ENCODE peak calls at places on chromosomes 3 and 15, in six cellular contexts. W is colonic mucosa, K is SK-N-MC, Q is NT2/D1, U is neural progenitor cell, I is MM.1S. O is an unnamed sample.

GRCh38 chr3:177468331-177468730 is 271.0 kb upstream of the TBL1XR1 start:
- DNase-seq in W (no peak), K (no peak), Q (no peak), U (no peak), I (no peak), O (no peak)

GRCh38 chr3:24683511-24684384 is 189.1 kb upstream of the THRB start:
- DNase-seq in W (peak), K (peak), Q (no peak), U (peak), I (no peak), O (no peak)

GRCh38 chr3:142501004-142501926 is 53.4 kb upstream of the XRN1 start:
- DNase-seq in W (no peak), K (no peak), Q (no peak), U (no peak), I (no peak), O (no peak)

GRCh38 chr3:101065962-101066361 is 72.7 kb upstream of the ABI3BP start:
- DNase-seq in W (no peak), K (no peak), Q (no peak), U (no peak), I (no peak), O (no peak)

GRCh38 chr3:5222283-5223005 is 34.9 kb downstream of the EDEM1 start:
- DNase-seq in W (no peak), K (no peak), Q (no peak), U (no peak), I (no peak), O (no peak)

GRCh38 chr3:52092891-52093290 is 36.5 kb upstream of the DUSP7 start:
- DNase-seq in W (no peak), K (no peak), Q (no peak), U (no peak), I (no peak), O (peak)

GRCh38 chr15:27579738-27580137 is 519.4 kb downstream of the OCA2 start:
- DNase-seq in W (no peak), K (no peak), Q (no peak), U (no peak), I (no peak), O (no peak)

GRCh38 chr3:51943451-51944391 is 1.6 kb downstream of the PARP3 start:
- DNase-seq in W (no peak), K (no peak), Q (no peak), U (no peak), I (no peak), O (peak)

GRCh38 chr3:107756649-107757048 is 233.9 kb downstream of the BBX start:
- DNase-seq in W (no peak), K (no peak), Q (no peak), U (no peak), I (no peak), O (no peak)

GRCh38 chr3:3552741-3553140 is 246.5 kb upstream of the LRRN1 start:
- DNase-seq in W (no peak), K (no peak), Q (no peak), U (no peak), I (no peak), O (no peak)

GRCh38 chr3:70067860-70068479 is 68.4 kb downstream of the SAMMSON start:
- DNase-seq in W (no peak), K (no peak), Q (no peak), U (no peak), I (no peak), O (no peak)

GRCh38 chr15:70382762-70383458 is 285.2 kb upstream of the TLE3 start:
- DNase-seq in W (no peak), K (no peak), Q (no peak), U (no peak), I (no peak), O (no peak)

GRCh38 chr15:63349621-63350020 is 32.0 kb downstream of the CA12 start:
- DNase-seq in W (no peak), K (no peak), Q (no peak), U (no peak), I (no peak), O (no peak)

GRCh38 chr15:63345391-63345752 is 36.3 kb downstream of the CA12 start:
- DNase-seq in W (no peak), K (no peak), Q (no peak), U (no peak), I (no peak), O (no peak)

GRCh38 chr15:63349156-63349555 is 32.5 kb downstream of the CA12 start:
- DNase-seq in W (no peak), K (no peak), Q (no peak), U (no peak), I (no peak), O (no peak)

GRCh38 chr15:63348392-63348791 is 33.3 kb downstream of the CA12 start:
- DNase-seq in W (peak), K (peak), Q (no peak), U (no peak), I (no peak), O (peak)

DNA sequence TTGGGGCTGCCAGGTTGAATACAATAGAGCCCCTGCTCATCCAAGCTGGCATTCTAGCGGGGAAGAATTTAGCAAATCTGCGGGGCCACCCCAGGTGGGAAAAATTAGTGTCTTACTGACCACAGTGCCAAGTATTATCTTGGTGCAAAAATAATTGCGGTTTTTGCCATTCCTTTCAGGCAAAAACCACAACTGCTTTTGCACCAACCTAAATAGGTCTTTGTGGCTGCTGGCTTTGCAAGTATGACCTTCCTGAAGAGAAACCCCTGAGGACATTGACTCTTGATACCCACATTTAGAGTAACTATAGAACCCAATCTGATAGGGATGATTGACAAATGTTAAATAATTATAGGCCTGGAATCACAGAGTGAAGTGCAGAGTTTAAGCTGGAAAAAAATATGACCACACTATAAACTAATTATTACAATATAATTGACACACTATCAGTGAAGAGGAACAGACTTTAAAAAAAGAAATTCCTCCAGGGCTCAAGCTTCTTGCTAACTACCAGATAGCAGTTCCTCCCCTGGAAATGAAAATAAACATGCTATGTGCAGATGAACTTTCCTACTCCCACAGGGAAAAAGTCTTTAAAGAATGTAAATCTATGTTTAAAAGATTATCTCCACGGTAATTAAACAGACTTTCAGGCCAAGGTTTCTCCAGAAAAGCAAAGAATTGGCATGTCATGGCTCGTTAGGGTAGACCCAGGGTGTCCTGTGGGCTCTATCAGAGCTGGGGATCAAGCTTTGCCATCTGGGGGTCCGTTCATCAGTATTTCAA is 34.4 kb downstream of the CA12 start:
- DNase-seq in W (no peak), K (peak), Q (no peak), U (no peak), I (peak), O (no peak)
- H3K9ac ChIP-seq in W (no peak), K (no peak), Q (no peak), U (no peak), I (no peak), O (no peak)

GRCh38 chr3:128648402-128648801 is 2.2 kb downstream of the RPN1 start:
- DNase-seq in W (no peak), K (no peak), Q (no peak), U (no peak), I (no peak), O (no peak)
- H3K4me3 ChIP-seq in W (peak), K (peak), Q (no peak), U (no peak), I (peak), O (peak)

GRCh38 chr3:138507524-138507923 is 73.1 kb downstream of the ESYT3 start:
- DNase-seq in W (no peak), K (no peak), Q (no peak), U (no peak), I (no peak), O (no peak)
- H3K9ac ChIP-seq in W (no peak), K (no peak), Q (no peak), U (no peak), I (no peak), O (no peak)

DNA sequence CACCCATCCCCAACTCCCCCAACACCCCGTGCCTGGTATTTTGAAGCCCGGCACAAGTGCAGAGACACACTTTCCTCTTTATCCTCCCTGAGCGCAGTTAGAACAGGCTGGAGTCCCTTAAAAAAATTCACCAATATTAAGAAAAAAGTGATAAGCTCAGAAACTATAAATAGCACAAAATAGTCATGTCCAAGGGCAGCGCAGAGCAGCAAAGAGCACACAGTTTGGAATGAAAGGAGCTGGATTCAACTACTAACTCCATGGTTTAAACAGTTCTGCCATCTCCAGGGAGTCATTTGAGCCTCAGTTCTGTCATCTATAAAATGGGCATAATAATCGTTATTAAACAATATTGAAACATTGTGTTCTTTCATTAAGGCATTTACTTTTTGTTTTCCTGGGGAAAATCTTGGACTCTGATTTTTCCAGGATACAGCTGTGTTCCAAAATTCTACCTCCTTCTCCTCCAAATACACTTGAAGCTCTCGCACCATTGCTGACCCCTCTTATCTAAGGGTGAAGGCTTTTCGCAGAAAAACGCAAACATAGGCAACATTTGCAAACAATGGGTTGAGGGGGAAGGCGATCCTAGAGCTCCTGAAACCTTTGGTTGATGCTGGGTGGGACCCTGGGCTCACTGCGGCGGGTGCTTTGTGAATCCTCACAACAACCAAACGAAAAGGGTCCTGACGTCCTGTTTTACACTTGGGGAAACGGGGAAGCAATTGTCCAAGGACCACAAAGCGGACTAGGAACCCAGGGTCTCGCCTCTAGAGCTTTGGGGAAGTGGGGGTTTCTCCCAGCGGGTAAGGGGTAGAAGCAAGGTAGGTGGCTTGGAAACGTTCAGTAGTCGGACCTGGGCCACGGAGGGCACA is 41.8 kb downstream of the EPHB3 start:
- DNase-seq in W (no peak), K (no peak), Q (no peak), U (peak), I (no peak), O (no peak)
- H3K4me3 ChIP-seq in W (peak), K (no peak), Q (peak), U (peak), I (no peak), O (no peak)

DNA sequence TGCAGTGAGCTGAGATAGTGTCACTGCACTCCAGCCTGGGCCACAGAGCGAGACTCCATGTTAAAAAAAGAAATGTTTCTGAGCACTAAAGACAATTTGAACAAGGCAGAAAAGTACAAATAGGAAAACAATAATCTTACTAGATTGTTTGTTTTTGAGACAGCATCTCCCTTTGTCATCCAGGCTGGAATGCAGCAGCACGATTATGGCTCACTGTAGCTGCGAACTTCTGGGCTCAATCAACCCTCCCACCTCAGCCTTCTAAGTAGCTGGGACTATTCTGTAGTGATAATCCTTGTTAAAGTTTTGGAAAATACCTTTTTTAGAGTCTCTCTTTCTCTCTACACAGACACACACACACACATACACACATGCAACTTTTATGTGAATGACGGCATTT is 107.1 kb downstream of the LPP start:
- DNase-seq in W (no peak), K (no peak), Q (no peak), U (no peak), I (no peak), O (no peak)
- H3K9ac ChIP-seq in W (no peak), K (no peak), Q (no peak), U (no peak), I (no peak), O (no peak)

O was measured in kidney.